ENCODE peak calls at places on chromosomes 11 and 22, in four cellular contexts. One of them, this sample, is unnamed.

GRCh38 chr11:130448416-130449068 is at the start of gene ADAMTS15:
- DNase-seq in cardiac muscle cell: peak
- DNase-seq in IMR-90: peak
- DNase-seq in Panc1: no peak
- DNase-seq in this sample: no peak

GRCh38 chr11:2758751-2759150 is 59.0 kb upstream of the KCNQ1OT1 start:
- DNase-seq in cardiac muscle cell: no peak
- DNase-seq in IMR-90: no peak
- DNase-seq in Panc1: no peak
- DNase-seq in this sample: no peak

GRCh38 chr11:26623076-26623666 is 51.1 kb upstream of the MUC15 start:
- DNase-seq in cardiac muscle cell: no peak
- DNase-seq in IMR-90: peak
- DNase-seq in Panc1: no peak
- DNase-seq in this sample: no peak

GRCh38 chr11:16778876-16779275 is 40.4 kb downstream of the C11orf58 start:
- DNase-seq in cardiac muscle cell: no peak
- DNase-seq in IMR-90: no peak
- DNase-seq in Panc1: no peak
- DNase-seq in this sample: no peak

GRCh38 chr11:11862995-11863394 is 21.2 kb downstream of the USP47 start:
- DNase-seq in cardiac muscle cell: no peak
- DNase-seq in IMR-90: no peak
- DNase-seq in Panc1: no peak
- DNase-seq in this sample: no peak

GRCh38 chr11:43508511-43508918 is 149.8 kb downstream of the TTC17 start:
- DNase-seq in cardiac muscle cell: no peak
- DNase-seq in IMR-90: peak
- DNase-seq in Panc1: no peak
- DNase-seq in this sample: peak

GRCh38 chr11:5808500-5809121 is at the start of gene OR52N2:
- DNase-seq in cardiac muscle cell: peak
- DNase-seq in IMR-90: peak
- DNase-seq in Panc1: peak
- DNase-seq in this sample: peak

GRCh38 chr11:19311306-19312030 is 70.7 kb upstream of the E2F8 start:
- DNase-seq in cardiac muscle cell: peak
- DNase-seq in IMR-90: peak
- DNase-seq in Panc1: peak
- DNase-seq in this sample: no peak

GRCh38 chr11:126304457-126305072 is 705 bp downstream of the DCPS start:
- DNase-seq in cardiac muscle cell: no peak
- DNase-seq in IMR-90: no peak
- DNase-seq in Panc1: no peak
- DNase-seq in this sample: no peak

GRCh38 chr11:126305699-126306098 is 1.8 kb downstream of the DCPS start:
- DNase-seq in cardiac muscle cell: no peak
- DNase-seq in IMR-90: no peak
- DNase-seq in Panc1: no peak
- DNase-seq in this sample: no peak

GRCh38 chr11:126307706-126308105 is 3.8 kb downstream of the DCPS start:
- DNase-seq in cardiac muscle cell: peak
- DNase-seq in IMR-90: peak
- DNase-seq in Panc1: no peak
- DNase-seq in this sample: no peak

GRCh38 chr11:126308271-126308671 is 4.4 kb downstream of the DCPS start:
- DNase-seq in cardiac muscle cell: no peak
- DNase-seq in IMR-90: no peak
- DNase-seq in Panc1: no peak
- DNase-seq in this sample: no peak

DNA sequence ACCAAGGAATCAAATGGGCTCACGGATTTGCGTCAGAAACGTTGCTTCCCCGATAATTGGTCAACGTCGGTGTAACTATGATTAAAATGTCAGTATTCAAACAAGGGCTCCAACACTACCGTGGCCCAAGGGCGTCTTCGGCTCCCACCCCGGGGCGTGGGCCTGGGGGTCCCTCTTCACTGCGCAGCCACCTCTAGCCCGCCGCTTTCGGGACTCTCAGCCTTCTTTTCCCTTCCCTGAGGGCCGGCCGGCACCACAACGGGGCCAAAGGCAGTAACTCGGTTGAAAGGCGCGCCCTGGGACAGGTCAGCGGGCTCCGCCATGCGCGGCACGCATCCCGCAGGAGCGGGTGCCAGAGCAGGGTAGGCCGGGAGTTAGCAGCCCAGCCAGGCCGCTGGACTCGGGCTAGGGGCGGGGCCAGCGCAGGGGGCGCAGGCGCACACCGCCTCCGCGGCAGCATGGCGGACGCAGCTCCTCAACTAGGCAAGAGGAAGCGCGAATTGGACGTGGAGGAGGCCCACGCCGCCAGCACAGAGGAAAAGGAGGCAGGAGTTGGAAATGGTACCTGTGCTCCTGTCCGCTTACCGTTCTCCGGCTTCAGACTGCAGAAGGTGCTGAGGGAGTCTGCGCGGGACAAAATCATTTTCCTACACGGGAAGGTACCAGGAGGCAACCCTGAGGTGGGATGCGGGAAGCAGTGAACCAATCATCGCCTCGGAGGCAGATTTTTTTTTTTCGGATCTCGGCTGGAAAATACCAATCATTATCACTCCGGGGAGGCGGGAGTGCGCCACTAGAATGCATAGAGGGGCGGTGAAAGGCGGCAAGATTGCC is at the start of gene DCPS:
- DNase-seq in cardiac muscle cell: peak
- DNase-seq in IMR-90: peak
- DNase-seq in Panc1: no peak
- DNase-seq in this sample: peak
- TF ChIP-seq CTCF in cardiac muscle cell: no peak
- TF ChIP-seq CTCF in IMR-90: no peak
- TF ChIP-seq CTCF in Panc1: no peak
- TF ChIP-seq CTCF in this sample: no peak

GRCh38 chr22:50134481-50134880 is 36.0 kb upstream of the PANX2 start:
- DNase-seq in cardiac muscle cell: no peak
- DNase-seq in IMR-90: no peak
- DNase-seq in Panc1: no peak
- DNase-seq in this sample: no peak
- H3K4me3 ChIP-seq in cardiac muscle cell: no peak
- H3K4me3 ChIP-seq in IMR-90: no peak
- H3K4me3 ChIP-seq in Panc1: no peak
- H3K4me3 ChIP-seq in this sample: no peak

DNA sequence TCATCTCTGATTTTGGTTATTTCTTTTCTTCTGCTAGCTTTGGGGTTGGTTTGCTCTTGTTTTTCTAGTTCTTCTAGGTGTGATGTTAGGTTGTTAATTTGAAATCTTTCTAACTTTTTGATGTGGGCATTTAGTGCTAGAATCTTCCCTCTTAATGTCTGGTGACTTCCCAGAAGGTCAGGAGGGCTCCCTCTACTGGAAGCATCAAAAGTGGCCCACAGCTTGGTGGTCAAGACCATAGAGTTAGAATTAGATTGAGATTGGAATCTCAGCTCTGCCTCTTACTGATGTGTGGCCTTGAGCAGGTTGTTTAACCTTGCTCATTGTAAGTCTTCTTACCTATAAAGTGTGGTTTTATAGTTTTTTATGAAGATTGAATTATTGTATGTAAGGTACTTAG is 99.3 kb downstream of the FDX1 start:
- DNase-seq in cardiac muscle cell: no peak
- DNase-seq in IMR-90: no peak
- DNase-seq in Panc1: no peak
- DNase-seq in this sample: no peak
- TF ChIP-seq CTCF in cardiac muscle cell: peak
- TF ChIP-seq CTCF in IMR-90: peak
- TF ChIP-seq CTCF in Panc1: peak
- TF ChIP-seq CTCF in this sample: peak

DNA sequence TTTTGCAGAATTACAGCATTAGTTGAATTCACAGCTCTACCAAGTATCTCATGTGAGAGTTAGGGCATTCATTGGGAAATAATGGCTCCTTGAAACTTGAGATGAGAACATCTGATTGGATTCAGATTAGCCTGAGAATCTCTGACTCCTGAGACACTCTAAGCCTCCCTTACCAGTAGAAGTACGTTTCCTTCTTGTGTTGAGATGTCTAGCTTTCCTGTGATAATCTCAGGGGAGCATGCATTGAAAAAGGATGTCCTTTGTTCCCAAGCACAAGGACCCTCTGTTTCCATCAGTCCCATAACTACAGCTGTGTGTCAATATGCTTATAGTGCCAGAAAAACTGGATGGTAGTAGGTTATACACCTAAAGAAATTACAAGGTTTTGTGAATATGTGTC is 35.2 kb upstream of the RDX start:
- DNase-seq in cardiac muscle cell: no peak
- DNase-seq in IMR-90: no peak
- DNase-seq in Panc1: no peak
- DNase-seq in this sample: no peak
- H3K4me3 ChIP-seq in cardiac muscle cell: no peak
- H3K4me3 ChIP-seq in IMR-90: no peak
- H3K4me3 ChIP-seq in Panc1: no peak
- H3K4me3 ChIP-seq in this sample: no peak

GRCh38 chr22:39446239-39446721 is 10.5 kb upstream of the MGAT3 start:
- DNase-seq in cardiac muscle cell: no peak
- DNase-seq in IMR-90: no peak
- DNase-seq in Panc1: no peak
- DNase-seq in this sample: no peak
- TF ChIP-seq CTCF in cardiac muscle cell: no peak
- TF ChIP-seq CTCF in IMR-90: no peak
- TF ChIP-seq CTCF in Panc1: no peak
- TF ChIP-seq CTCF in this sample: no peak

GRCh38 chr11:64292458-64293254 is 1.6 kb downstream of the KCNK4 start:
- DNase-seq in cardiac muscle cell: no peak
- DNase-seq in IMR-90: no peak
- DNase-seq in Panc1: no peak
- DNase-seq in this sample: no peak
- H3K4me3 ChIP-seq in cardiac muscle cell: peak
- H3K4me3 ChIP-seq in IMR-90: peak
- H3K4me3 ChIP-seq in Panc1: no peak
- H3K4me3 ChIP-seq in this sample: no peak

DNA sequence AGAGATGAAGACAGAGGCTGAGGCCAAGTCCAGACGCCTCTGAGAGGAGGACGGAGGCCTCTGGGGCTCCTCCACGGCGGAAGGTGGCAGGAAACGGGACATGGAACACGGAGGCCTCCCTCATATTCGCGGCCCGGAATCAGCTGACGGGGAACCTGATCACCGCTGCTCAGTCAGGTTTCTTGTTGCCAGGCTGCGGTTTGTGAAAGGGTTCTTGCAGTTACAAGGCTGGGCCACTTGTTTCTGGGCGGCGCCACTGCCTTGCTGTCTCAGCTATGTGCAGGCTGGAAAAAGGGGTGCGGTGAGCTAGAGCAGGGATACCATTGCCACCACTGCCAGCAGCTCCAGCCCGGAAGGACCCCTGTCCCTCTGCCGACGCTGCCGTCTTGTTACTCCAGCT is 10.0 kb upstream of the MMP1 start:
- DNase-seq in cardiac muscle cell: no peak
- DNase-seq in IMR-90: peak
- DNase-seq in Panc1: no peak
- DNase-seq in this sample: no peak
- TF ChIP-seq CTCF in cardiac muscle cell: peak
- TF ChIP-seq CTCF in IMR-90: peak
- TF ChIP-seq CTCF in Panc1: peak
- TF ChIP-seq CTCF in this sample: peak

DNA sequence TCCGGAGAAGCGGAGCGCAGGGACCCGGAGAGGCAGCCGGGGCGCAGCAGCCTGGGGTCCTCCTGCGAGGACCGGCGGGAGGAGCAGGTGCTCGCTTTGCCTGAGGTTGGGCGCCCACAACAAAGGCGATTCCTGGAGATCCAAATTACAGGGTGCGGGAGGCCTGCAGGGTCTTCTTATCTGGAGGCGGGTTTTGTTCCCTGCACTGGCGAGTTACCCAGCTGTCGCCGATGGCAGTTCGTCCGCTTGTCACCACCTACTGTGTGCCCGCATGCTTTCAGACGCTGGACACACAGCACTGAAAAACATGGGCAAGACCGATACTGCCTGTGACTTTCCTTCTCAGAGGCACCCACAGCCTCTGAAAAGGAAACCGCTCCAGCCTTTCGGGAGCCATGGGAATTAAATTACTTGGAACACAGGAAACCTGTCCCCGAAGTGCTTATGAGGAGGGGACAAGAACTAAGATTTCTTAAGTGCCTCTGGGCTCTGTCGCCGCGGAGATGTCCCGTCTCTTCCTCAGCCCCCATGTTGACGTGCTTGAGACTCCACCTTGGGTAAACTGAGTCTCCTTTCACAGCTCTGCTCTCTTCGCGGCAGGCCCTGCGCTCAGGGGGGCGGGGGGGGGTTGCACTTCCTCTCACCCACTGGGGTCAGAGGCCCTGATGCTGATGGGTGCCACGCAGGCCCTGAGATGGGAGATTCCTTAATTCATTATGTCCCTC is 1.3 kb upstream of the ZFTA start:
- DNase-seq in cardiac muscle cell: peak
- DNase-seq in IMR-90: no peak
- DNase-seq in Panc1: no peak
- DNase-seq in this sample: no peak
- H3K4me3 ChIP-seq in cardiac muscle cell: peak
- H3K4me3 ChIP-seq in IMR-90: peak
- H3K4me3 ChIP-seq in Panc1: peak
- H3K4me3 ChIP-seq in this sample: peak

GRCh38 chr11:78207532-78208256 is 19.0 kb downstream of the USP35 start:
- DNase-seq in cardiac muscle cell: no peak
- DNase-seq in IMR-90: peak
- DNase-seq in Panc1: no peak
- DNase-seq in this sample: no peak
- TF ChIP-seq CTCF in cardiac muscle cell: no peak
- TF ChIP-seq CTCF in IMR-90: no peak
- TF ChIP-seq CTCF in Panc1: no peak
- TF ChIP-seq CTCF in this sample: no peak

This sample was measured in AG09309.